ENCODE peak calls at places on chromosome 7, in eight cellular contexts. D is A549, I is body of pancreas, O is lung, Y is uterus, C is hepatocyte, A is stomach, N is right lobe of liver. T is an unnamed sample. For H3K4me1, the result is how much of the 10 kb centered on the place peaks cover.

GRCh38 chr7:96238474-96238873 is 83.4 kb downstream of the SLC25A13 start:
- DNase-seq in D (no peak), I (no peak), O (no peak), Y (no peak), C (no peak), A (no peak), N (no peak), T (no peak)

GRCh38 chr7:102463841-102464576 is 654 bp downstream of the ALKBH4 start:
- DNase-seq in D (no peak), I (no peak), O (no peak), Y (no peak), C (no peak), A (no peak), N (no peak), T (no peak)

GRCh38 chr7:28804990-28805389 is 153.1 kb downstream of the TRIL start:
- DNase-seq in D (peak), I (no peak), O (no peak), Y (no peak), C (no peak), A (no peak), N (no peak), T (no peak)

GRCh38 chr7:76077435-76077834 is 29.5 kb downstream of the MDH2 start:
- DNase-seq in D (no peak), I (no peak), O (no peak), Y (no peak), C (no peak), A (no peak), N (no peak), T (no peak)

GRCh38 chr7:116293633-116294032 is 83.3 kb downstream of the TES start:
- DNase-seq in D (no peak), I (no peak), O (no peak), Y (no peak), C (no peak), A (no peak), N (no peak), T (no peak)

GRCh38 chr7:27420702-27421101 is 178.1 kb downstream of the EVX1 start:
- DNase-seq in D (no peak), I (no peak), O (no peak), Y (no peak), C (peak), A (no peak), N (no peak), T (no peak)

GRCh38 chr7:40133561-40134427 is 628 bp downstream of the MPLKIP start:
- DNase-seq in D (peak), I (no peak), O (no peak), Y (no peak), C (peak), A (no peak), N (no peak), T (no peak)

GRCh38 chr7:157195868-157196267 is 57.1 kb downstream of the UBE3C start:
- DNase-seq in D (no peak), I (no peak), O (no peak), Y (no peak), C (no peak), A (no peak), N (no peak), T (no peak)

GRCh38 chr7:108073305-108074070 is 56.7 kb downstream of the LAMB4 start:
- DNase-seq in D (no peak), I (no peak), O (no peak), Y (no peak), C (no peak), A (no peak), N (no peak), T (no peak)

GRCh38 chr7:50661345-50662058 is 96.3 kb upstream of the DDC start:
- DNase-seq in D (no peak), I (no peak), O (no peak), Y (no peak), C (no peak), A (no peak), N (no peak), T (no peak)

GRCh38 chr7:16171928-16172327 is 249.4 kb downstream of the CRPPA start:
- DNase-seq in D (no peak), I (no peak), O (no peak), Y (no peak), C (no peak), A (no peak), N (no peak), T (no peak)

GRCh38 chr7:49119706-49120105 is 195.4 kb downstream of the CDC14C start:
- DNase-seq in D (no peak), I (no peak), O (no peak), Y (no peak), C (no peak), A (no peak), N (no peak), T (no peak)

GRCh38 chr7:132575987-132576722 is at the start of gene PLXNA4:
- DNase-seq in D (no peak), I (no peak), O (no peak), Y (peak), C (peak), A (no peak), N (no peak), T (no peak)

GRCh38 chr7:974172-974571 is 1.2 kb downstream of the COX19 start:
- DNase-seq in D (no peak), I (no peak), O (no peak), Y (no peak), C (no peak), A (no peak), N (no peak), T (no peak)

GRCh38 chr7:87833130-87833529 is 43.0 kb downstream of the SLC25A40 start:
- DNase-seq in D (no peak), I (no peak), O (no peak), Y (no peak), C (no peak), A (no peak), N (no peak), T (no peak)

GRCh38 chr7:103981003-103981423 is 8.4 kb downstream of the RELN start:
- DNase-seq in D (no peak), I (no peak), O (no peak), Y (no peak), C (no peak), A (no peak), N (no peak), T (no peak)

GRCh38 chr7:56009695-56010094 is 41.5 kb downstream of the PSPH start:
- DNase-seq in D (no peak), I (peak), O (peak), Y (no peak), C (no peak), A (peak), N (peak), T (peak)

GRCh38 chr7:79455173-79455790 is 1.8 kb upstream of the MAGI2 start:
- DNase-seq in D (no peak), I (no peak), O (no peak), Y (no peak), C (no peak), A (no peak), N (no peak), T (no peak)

GRCh38 chr7:15937571-15937970 is 251.1 kb upstream of the MEOX2 start:
- DNase-seq in D (no peak), I (no peak), O (no peak), Y (no peak), C (no peak), A (no peak), N (no peak), T (no peak)

GRCh38 chr7:22633954-22634474 is 93.0 kb upstream of the IL6 start:
- DNase-seq in D (no peak), I (no peak), O (no peak), Y (no peak), C (no peak), A (no peak), N (no peak), T (no peak)

GRCh38 chr7:38257350-38257677 is 16.1 kb downstream of the TARP start:
- DNase-seq in D (no peak), I (no peak), O (no peak), Y (no peak), C (no peak), A (no peak), N (no peak), T (no peak)

GRCh38 chr7:42597296-42597695 is 314.6 kb downstream of the C7orf25 start:
- DNase-seq in D (no peak), I (no peak), O (no peak), Y (no peak), C (no peak), A (no peak), N (no peak), T (no peak)

GRCh38 chr7:110177463-110177862 is 913.5 kb upstream of the LRRN3 start:
- DNase-seq in D (no peak), I (no peak), O (no peak), Y (no peak), C (no peak), A (no peak), N (no peak), T (no peak)

DNA sequence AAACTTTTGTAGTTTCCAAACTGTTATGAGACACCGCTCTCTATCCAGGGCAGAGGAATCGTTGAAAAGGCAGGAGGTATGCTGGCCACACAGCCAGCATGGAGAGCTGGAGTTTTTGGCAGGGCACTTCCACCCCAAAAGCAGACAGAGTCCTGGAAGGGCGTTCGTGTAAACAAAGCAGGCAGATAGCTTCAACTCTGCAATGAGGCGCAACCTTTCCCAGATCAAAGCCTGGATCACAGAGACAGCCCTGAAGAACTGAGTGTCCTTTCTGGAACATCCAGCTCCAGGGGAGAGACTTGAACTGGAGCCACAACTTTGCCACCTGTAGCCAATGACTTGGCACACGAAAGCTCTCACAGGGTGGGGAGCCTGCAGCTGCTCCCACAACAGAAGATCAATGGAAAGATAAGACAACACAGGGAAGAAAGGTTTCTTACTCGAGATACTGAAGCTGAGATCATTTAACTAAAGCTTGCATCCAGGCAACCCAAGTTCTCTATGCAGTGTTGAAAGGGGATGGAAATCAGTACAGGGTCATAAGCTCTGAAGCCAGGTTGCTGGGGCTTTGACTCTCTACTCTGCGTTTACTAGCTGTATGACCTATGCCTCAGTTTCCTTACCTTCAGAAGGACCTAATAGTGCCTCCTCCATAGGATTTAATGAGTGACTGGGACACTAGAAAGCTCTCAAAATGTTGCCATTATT is 434.7 kb upstream of the NPVF start:
- DNase-seq in D (no peak), I (no peak), O (no peak), Y (peak), C (no peak), A (no peak), N (no peak), T (peak)
- H3K4me1 ChIP-seq in D (under half), I (under half), O (under half), Y (under half), C (under half), A (half or more), N (under half), T (under half)

DNA sequence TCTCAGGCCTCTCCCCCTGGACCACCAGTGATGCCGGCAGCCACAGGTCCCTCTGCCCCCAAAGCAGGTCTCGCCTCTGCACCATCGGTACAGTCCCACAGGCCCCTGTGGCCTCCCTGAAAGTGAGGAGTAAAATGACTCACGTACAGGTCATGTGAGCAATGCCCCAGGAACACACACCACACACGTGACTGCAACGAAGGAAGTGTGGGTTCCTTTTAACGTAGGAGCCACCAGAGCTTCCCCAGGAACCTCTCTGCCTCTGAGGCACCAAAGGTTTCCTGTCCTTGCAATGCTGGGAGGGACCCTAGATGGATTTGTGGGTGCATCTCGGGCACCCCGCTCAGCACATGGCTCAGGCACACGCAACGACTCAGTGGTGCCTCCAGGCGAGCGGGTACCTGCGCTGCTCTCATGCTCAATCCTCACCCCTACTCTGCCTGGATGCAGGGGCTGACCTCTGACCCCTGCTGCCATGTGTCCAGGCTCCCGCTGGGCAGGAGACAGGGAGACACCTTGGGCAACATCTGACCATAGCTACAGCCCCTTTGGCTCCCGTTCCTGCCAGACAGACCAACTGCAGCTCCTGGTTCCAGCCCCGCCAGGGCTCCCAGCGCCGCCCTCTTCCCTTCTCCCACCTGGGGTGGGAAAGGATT is 120.7 kb downstream of the PRKAG2 start:
- DNase-seq in D (no peak), I (no peak), O (no peak), Y (peak), C (no peak), A (no peak), N (peak), T (no peak)
- TF ChIP-seq CTCF in D (no peak), I (no peak), O (no peak), Y (no peak), C (no peak), A (no peak), N (no peak), T (no peak)

GRCh38 chr7:105354383-105354782 is 34.3 kb downstream of the SRPK2 start:
- DNase-seq in D (no peak), I (no peak), O (no peak), Y (no peak), C (no peak), A (no peak), N (no peak), T (no peak)
- H3K4me1 ChIP-seq in D (under half), I (under half), O (under half), Y (under half), C (under half), A (half or more), N (under half), T (under half)

GRCh38 chr7:17651296-17651695 is 289.0 kb downstream of the SNX13 start:
- DNase-seq in D (no peak), I (no peak), O (no peak), Y (no peak), C (no peak), A (no peak), N (no peak), T (no peak)

GRCh38 chr7:17651926-17652385 is 288.3 kb downstream of the SNX13 start:
- DNase-seq in D (no peak), I (no peak), O (no peak), Y (peak), C (peak), A (no peak), N (no peak), T (no peak)

GRCh38 chr7:17645500-17645899 is 294.8 kb downstream of the SNX13 start:
- DNase-seq in D (no peak), I (no peak), O (no peak), Y (no peak), C (no peak), A (no peak), N (no peak), T (no peak)

GRCh38 chr7:17640730-17641377 is 299.4 kb downstream of the SNX13 start:
- DNase-seq in D (peak), I (peak), O (no peak), Y (no peak), C (peak), A (no peak), N (no peak), T (no peak)

DNA sequence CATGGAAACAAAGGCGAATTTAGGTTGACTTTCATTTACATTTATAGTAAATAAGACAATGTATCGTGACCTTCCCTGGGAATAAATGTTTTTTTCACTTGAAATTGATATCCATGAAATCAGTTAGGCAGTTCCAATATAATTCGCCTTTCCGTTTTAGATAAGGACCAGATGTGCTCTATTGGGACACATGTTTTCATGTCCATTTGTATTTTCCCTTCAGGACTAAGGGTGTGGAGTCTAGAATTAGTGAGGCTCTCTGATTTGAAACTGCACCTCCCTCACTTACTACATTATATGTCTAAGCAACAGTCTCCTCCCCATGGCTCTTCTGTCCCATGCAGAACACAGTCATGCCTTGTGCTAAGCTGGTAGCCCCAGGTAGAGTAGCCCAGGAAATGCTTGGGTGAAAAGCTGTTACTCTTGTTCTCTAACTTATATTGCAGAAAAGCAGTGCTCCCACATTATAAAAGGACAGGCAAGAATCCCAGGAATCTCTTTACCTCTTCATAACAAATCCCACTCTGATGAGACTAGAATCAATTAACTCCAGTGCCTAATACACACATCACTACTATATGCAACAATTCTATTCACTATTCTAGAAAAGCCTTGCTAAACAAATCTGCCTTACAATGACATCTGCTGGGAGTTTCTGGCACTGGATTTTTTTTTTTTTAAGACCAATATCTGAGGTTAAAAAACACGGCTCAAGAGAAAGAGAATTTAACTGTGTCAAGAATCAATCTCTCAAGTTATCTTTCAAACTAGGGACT is 293.9 kb downstream of the SNX13 start:
- DNase-seq in D (no peak), I (no peak), O (no peak), Y (no peak), C (peak), A (no peak), N (no peak), T (no peak)
- TF ChIP-seq CTCF in D (peak), I (peak), O (no peak), Y (peak), C (peak), A (no peak), N (peak), T (no peak)

DNA sequence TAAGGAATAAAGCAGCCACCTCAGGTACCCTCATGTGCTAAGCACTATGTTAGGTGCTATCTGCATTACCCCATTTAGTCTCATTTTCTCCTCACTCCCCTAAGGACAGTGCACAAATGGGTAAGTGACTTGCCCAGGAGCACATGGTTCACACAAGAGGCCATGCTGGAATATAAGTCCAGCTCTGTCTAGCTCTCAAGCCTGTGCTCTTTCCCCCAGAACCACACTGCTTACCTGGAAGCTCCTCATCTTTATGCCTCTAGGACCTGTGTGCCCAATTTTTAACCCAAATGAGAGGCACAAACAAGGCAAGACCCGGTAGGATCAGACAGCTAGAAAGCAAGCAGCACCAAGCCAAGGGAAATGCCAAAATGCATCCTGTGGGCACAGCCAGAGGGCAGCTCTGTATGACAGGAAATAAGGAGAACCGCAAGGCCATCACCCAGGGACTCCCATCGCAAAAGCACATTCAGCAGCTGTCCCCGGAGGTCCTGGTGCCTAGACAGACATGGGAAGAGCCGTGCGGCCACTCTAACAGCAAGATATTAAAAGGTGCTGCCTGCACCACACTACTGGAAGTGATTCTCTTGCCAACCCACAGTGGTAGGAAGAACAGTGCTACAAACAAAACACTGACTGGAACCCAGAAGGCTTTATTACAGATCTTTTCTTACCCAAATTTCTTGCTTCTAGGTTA is 88.1 kb downstream of the GSAP start:
- DNase-seq in D (no peak), I (no peak), O (no peak), Y (no peak), C (no peak), A (no peak), N (no peak), T (no peak)
- H3K4me1 ChIP-seq in D (under half), I (under half), O (under half), Y (under half), C (under half), A (under half), N (under half), T (under half)

GRCh38 chr7:64310426-64310825 is 3.3 kb upstream of the ZNF736 start:
- DNase-seq in D (no peak), I (no peak), O (peak), Y (no peak), C (no peak), A (no peak), N (no peak), T (no peak)

GRCh38 chr7:64308019-64308275 is 5.8 kb upstream of the ZNF736 start:
- DNase-seq in D (no peak), I (peak), O (peak), Y (no peak), C (no peak), A (no peak), N (no peak), T (no peak)

GRCh38 chr7:64312826-64313225 is 935 bp upstream of the ZNF736 start:
- DNase-seq in D (no peak), I (no peak), O (no peak), Y (no peak), C (no peak), A (no peak), N (no peak), T (no peak)

DNA sequence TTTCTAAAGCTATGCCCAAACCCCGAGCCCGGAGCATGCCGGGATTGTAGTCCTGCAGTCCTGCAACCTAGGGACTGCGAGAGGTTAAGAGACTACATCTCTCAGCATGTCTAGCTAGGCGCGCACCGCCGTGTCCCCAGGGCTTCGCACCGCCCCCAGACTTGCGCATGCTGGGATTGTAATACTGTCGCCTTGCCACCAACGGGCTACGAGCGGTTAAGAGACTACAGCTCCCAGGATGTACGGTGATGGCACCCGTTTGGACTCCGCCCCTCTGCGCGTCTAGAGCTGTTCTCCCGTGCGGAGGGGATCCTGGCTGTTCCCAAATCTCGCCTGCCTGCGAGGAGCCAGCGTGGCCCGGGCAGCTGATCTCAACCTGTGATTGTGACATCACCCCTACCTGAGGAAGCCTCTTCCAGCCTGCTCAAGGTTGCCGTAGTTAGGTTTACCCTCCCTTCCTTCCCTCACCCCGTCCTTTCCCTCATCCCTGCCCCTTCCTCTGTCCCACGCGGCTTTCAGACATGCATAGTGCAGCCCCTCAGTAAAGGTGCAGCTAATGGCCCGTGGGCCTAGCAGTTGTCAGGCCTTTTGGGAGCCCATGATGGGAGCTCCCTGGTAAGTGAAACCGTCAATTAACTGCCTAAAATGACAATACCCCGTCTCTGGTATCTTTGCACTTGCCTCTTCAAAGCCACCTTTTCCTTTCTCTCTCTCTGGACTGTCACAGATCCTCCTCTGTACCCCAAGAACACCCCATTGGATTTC is 6.3 kb upstream of the ZNF736 start:
- DNase-seq in D (no peak), I (peak), O (peak), Y (peak), C (no peak), A (peak), N (peak), T (peak)
- TF ChIP-seq CTCF in D (no peak), I (peak), O (no peak), Y (peak), C (no peak), A (no peak), N (no peak), T (no peak)

GRCh38 chr7:24896031-24896433 is 83.9 kb downstream of the OSBPL3 start:
- DNase-seq in D (no peak), I (no peak), O (no peak), Y (no peak), C (no peak), A (no peak), N (no peak), T (no peak)
- H3K4me1 ChIP-seq in D (under half), I (under half), O (under half), Y (under half), C (under half), A (under half), N (under half), T (under half)

T was measured in prostate gland.